ENCODE peak calls at places on chromosome 3, in six cellular contexts. One of them, this sample, is unnamed.

GRCh38 chr3:78406396-78406795 is 1361.4 kb downstream of the ROBO1 start:
- DNase-seq in iPS-NIHi11: no peak
- DNase-seq in NCI-H226: no peak
- DNase-seq in mesenchymal stem cell: no peak
- DNase-seq in HEK293T: no peak
- DNase-seq in neuronal stem cell: no peak
- DNase-seq in this sample: no peak

GRCh38 chr3:158672293-158673176 is at the start of gene LXN:
- DNase-seq in neuronal stem cell: peak
- DNase-seq in NCI-H226: peak
- DNase-seq in HEK293T: peak
- DNase-seq in mesenchymal stem cell: peak
- DNase-seq in iPS-NIHi11: peak
- DNase-seq in this sample: peak

GRCh38 chr3:195151866-195152526 is 119.0 kb downstream of the XXYLT1 start:
- DNase-seq in mesenchymal stem cell: peak
- DNase-seq in HEK293T: no peak
- DNase-seq in neuronal stem cell: no peak
- DNase-seq in NCI-H226: peak
- DNase-seq in iPS-NIHi11: no peak
- DNase-seq in this sample: no peak

GRCh38 chr3:151431940-151432339 is 28.9 kb downstream of the IGSF10 start:
- DNase-seq in neuronal stem cell: no peak
- DNase-seq in mesenchymal stem cell: peak
- DNase-seq in iPS-NIHi11: no peak
- DNase-seq in HEK293T: no peak
- DNase-seq in NCI-H226: peak
- DNase-seq in this sample: no peak

GRCh38 chr3:117735481-117736101 is 1026.0 kb downstream of the TUSC7 start:
- DNase-seq in mesenchymal stem cell: peak
- DNase-seq in HEK293T: no peak
- DNase-seq in neuronal stem cell: no peak
- DNase-seq in iPS-NIHi11: no peak
- DNase-seq in NCI-H226: no peak
- DNase-seq in this sample: no peak

GRCh38 chr3:131620977-131621376 is 118.2 kb upstream of the MRPL3 start:
- DNase-seq in neuronal stem cell: no peak
- DNase-seq in HEK293T: no peak
- DNase-seq in mesenchymal stem cell: no peak
- DNase-seq in iPS-NIHi11: no peak
- DNase-seq in NCI-H226: no peak
- DNase-seq in this sample: no peak

GRCh38 chr3:65020233-65020632 is 332.4 kb upstream of the ADAMTS9 start:
- DNase-seq in neuronal stem cell: no peak
- DNase-seq in NCI-H226: no peak
- DNase-seq in HEK293T: no peak
- DNase-seq in iPS-NIHi11: no peak
- DNase-seq in mesenchymal stem cell: no peak
- DNase-seq in this sample: no peak

GRCh38 chr3:102142379-102143058 is 292.3 kb upstream of the ZPLD1 start:
- DNase-seq in neuronal stem cell: no peak
- DNase-seq in HEK293T: no peak
- DNase-seq in mesenchymal stem cell: no peak
- DNase-seq in iPS-NIHi11: no peak
- DNase-seq in NCI-H226: no peak
- DNase-seq in this sample: no peak

GRCh38 chr3:13785351-13785750 is 94.5 kb downstream of the WNT7A start:
- DNase-seq in HEK293T: no peak
- DNase-seq in NCI-H226: no peak
- DNase-seq in mesenchymal stem cell: no peak
- DNase-seq in neuronal stem cell: peak
- DNase-seq in iPS-NIHi11: no peak
- DNase-seq in this sample: no peak

GRCh38 chr3:18656410-18656809 is 231.3 kb upstream of the SATB1 start:
- DNase-seq in mesenchymal stem cell: no peak
- DNase-seq in HEK293T: no peak
- DNase-seq in NCI-H226: no peak
- DNase-seq in iPS-NIHi11: no peak
- DNase-seq in neuronal stem cell: no peak
- DNase-seq in this sample: no peak

GRCh38 chr3:194389269-194389668 is 9.8 kb downstream of the GP5 start:
- DNase-seq in iPS-NIHi11: no peak
- DNase-seq in neuronal stem cell: no peak
- DNase-seq in NCI-H226: no peak
- DNase-seq in mesenchymal stem cell: no peak
- DNase-seq in HEK293T: no peak
- DNase-seq in this sample: no peak

GRCh38 chr3:87498358-87499080 is 222.1 kb upstream of the POU1F1 start:
- DNase-seq in HEK293T: no peak
- DNase-seq in neuronal stem cell: no peak
- DNase-seq in mesenchymal stem cell: no peak
- DNase-seq in NCI-H226: no peak
- DNase-seq in iPS-NIHi11: no peak
- DNase-seq in this sample: no peak

GRCh38 chr3:143596957-143597642 is 251.2 kb downstream of the SLC9A9 start:
- DNase-seq in neuronal stem cell: peak
- DNase-seq in NCI-H226: no peak
- DNase-seq in mesenchymal stem cell: no peak
- DNase-seq in iPS-NIHi11: no peak
- DNase-seq in HEK293T: no peak
- DNase-seq in this sample: no peak

GRCh38 chr3:16521580-16521941 is 8.1 kb upstream of the RFTN1 start:
- DNase-seq in HEK293T: no peak
- DNase-seq in mesenchymal stem cell: no peak
- DNase-seq in NCI-H226: no peak
- DNase-seq in neuronal stem cell: no peak
- DNase-seq in iPS-NIHi11: no peak
- DNase-seq in this sample: no peak

GRCh38 chr3:100615684-100616083 is 6.3 kb downstream of the ADGRG7 start:
- DNase-seq in mesenchymal stem cell: no peak
- DNase-seq in iPS-NIHi11: no peak
- DNase-seq in neuronal stem cell: no peak
- DNase-seq in HEK293T: no peak
- DNase-seq in NCI-H226: peak
- DNase-seq in this sample: no peak

GRCh38 chr3:40387001-40387894 is at the start of gene ENTPD3:
- DNase-seq in NCI-H226: no peak
- DNase-seq in HEK293T: no peak
- DNase-seq in neuronal stem cell: peak
- DNase-seq in iPS-NIHi11: peak
- DNase-seq in mesenchymal stem cell: peak
- DNase-seq in this sample: no peak

GRCh38 chr3:98734737-98735136 is 28.4 kb upstream of the ST3GAL6 start:
- DNase-seq in iPS-NIHi11: no peak
- DNase-seq in HEK293T: no peak
- DNase-seq in mesenchymal stem cell: peak
- DNase-seq in neuronal stem cell: no peak
- DNase-seq in NCI-H226: no peak
- DNase-seq in this sample: no peak

GRCh38 chr3:65729553-65729952 is 309.2 kb downstream of the MAGI1 start:
- DNase-seq in iPS-NIHi11: no peak
- DNase-seq in mesenchymal stem cell: peak
- DNase-seq in neuronal stem cell: no peak
- DNase-seq in HEK293T: no peak
- DNase-seq in NCI-H226: no peak
- DNase-seq in this sample: no peak

GRCh38 chr3:33439421-33440327 is 531 bp downstream of the UBP1 start:
- DNase-seq in mesenchymal stem cell: peak
- DNase-seq in HEK293T: peak
- DNase-seq in neuronal stem cell: peak
- DNase-seq in NCI-H226: peak
- DNase-seq in iPS-NIHi11: peak
- DNase-seq in this sample: peak

GRCh38 chr3:152452318-152452717 is 183.6 kb downstream of the MBNL1 start:
- DNase-seq in iPS-NIHi11: no peak
- DNase-seq in mesenchymal stem cell: no peak
- DNase-seq in neuronal stem cell: no peak
- DNase-seq in NCI-H226: no peak
- DNase-seq in HEK293T: no peak
- DNase-seq in this sample: no peak

GRCh38 chr3:176920806-176921205 is 276.5 kb downstream of the TBL1XR1 start:
- DNase-seq in neuronal stem cell: no peak
- DNase-seq in iPS-NIHi11: no peak
- DNase-seq in NCI-H226: no peak
- DNase-seq in mesenchymal stem cell: no peak
- DNase-seq in HEK293T: no peak
- DNase-seq in this sample: no peak

GRCh38 chr3:119702530-119703527 is at the start of gene CFAP91:
- DNase-seq in NCI-H226: peak
- DNase-seq in iPS-NIHi11: peak
- DNase-seq in neuronal stem cell: peak
- DNase-seq in HEK293T: no peak
- DNase-seq in mesenchymal stem cell: peak
- DNase-seq in this sample: peak

GRCh38 chr3:22157848-22158247 is 406.8 kb upstream of the ZNF385D start:
- DNase-seq in NCI-H226: no peak
- DNase-seq in mesenchymal stem cell: no peak
- DNase-seq in neuronal stem cell: no peak
- DNase-seq in HEK293T: no peak
- DNase-seq in iPS-NIHi11: no peak
- DNase-seq in this sample: no peak

GRCh38 chr3:188624384-188624783 is 470.4 kb downstream of the LPP start:
- DNase-seq in iPS-NIHi11: no peak
- DNase-seq in neuronal stem cell: no peak
- DNase-seq in mesenchymal stem cell: peak
- DNase-seq in HEK293T: no peak
- DNase-seq in NCI-H226: no peak
- DNase-seq in this sample: no peak

GRCh38 chr3:100875239-100875638 is 118.0 kb downstream of the ABI3BP start:
- DNase-seq in neuronal stem cell: no peak
- DNase-seq in NCI-H226: peak
- DNase-seq in mesenchymal stem cell: peak
- DNase-seq in iPS-NIHi11: no peak
- DNase-seq in HEK293T: no peak
- DNase-seq in this sample: no peak

GRCh38 chr3:14369675-14370669 is 32.4 kb upstream of the SLC6A6 start:
- DNase-seq in mesenchymal stem cell: no peak
- DNase-seq in NCI-H226: no peak
- DNase-seq in iPS-NIHi11: peak
- DNase-seq in neuronal stem cell: no peak
- DNase-seq in HEK293T: no peak
- DNase-seq in this sample: no peak

GRCh38 chr3:49804141-49805041 is 1.3 kb downstream of the INKA1 start:
- DNase-seq in HEK293T: no peak
- DNase-seq in neuronal stem cell: no peak
- DNase-seq in NCI-H226: no peak
- DNase-seq in mesenchymal stem cell: no peak
- DNase-seq in iPS-NIHi11: no peak
- DNase-seq in this sample: no peak

GRCh38 chr3:177294221-177294620 is 96.9 kb upstream of the TBL1XR1 start:
- DNase-seq in HEK293T: no peak
- DNase-seq in NCI-H226: no peak
- DNase-seq in neuronal stem cell: no peak
- DNase-seq in mesenchymal stem cell: no peak
- DNase-seq in iPS-NIHi11: peak
- DNase-seq in this sample: no peak

GRCh38 chr3:119769394-119770149 is 12.3 kb upstream of the NR1I2 start:
- DNase-seq in iPS-NIHi11: no peak
- DNase-seq in neuronal stem cell: no peak
- DNase-seq in mesenchymal stem cell: no peak
- DNase-seq in NCI-H226: peak
- DNase-seq in HEK293T: no peak
- DNase-seq in this sample: no peak

GRCh38 chr3:7536510-7536909 is 675.6 kb downstream of the GRM7 start:
- DNase-seq in HEK293T: no peak
- DNase-seq in neuronal stem cell: no peak
- DNase-seq in NCI-H226: no peak
- DNase-seq in mesenchymal stem cell: no peak
- DNase-seq in iPS-NIHi11: no peak
- DNase-seq in this sample: no peak

GRCh38 chr3:196159952-196160804 is 51.0 kb downstream of the ZDHHC19 start:
- DNase-seq in mesenchymal stem cell: peak
- DNase-seq in HEK293T: no peak
- DNase-seq in NCI-H226: peak
- DNase-seq in iPS-NIHi11: peak
- DNase-seq in neuronal stem cell: no peak
- DNase-seq in this sample: peak

GRCh38 chr3:124780767-124781485 is 50.7 kb downstream of the UMPS start:
- DNase-seq in NCI-H226: peak
- DNase-seq in neuronal stem cell: no peak
- DNase-seq in HEK293T: no peak
- DNase-seq in mesenchymal stem cell: peak
- DNase-seq in iPS-NIHi11: peak
- DNase-seq in this sample: no peak

GRCh38 chr3:4582634-4583033 is 89.5 kb downstream of the ITPR1 start:
- DNase-seq in NCI-H226: no peak
- DNase-seq in HEK293T: no peak
- DNase-seq in iPS-NIHi11: no peak
- DNase-seq in neuronal stem cell: no peak
- DNase-seq in mesenchymal stem cell: peak
- DNase-seq in this sample: no peak

GRCh38 chr3:29763115-29763514 is 482.2 kb downstream of the RBMS3 start:
- DNase-seq in iPS-NIHi11: no peak
- DNase-seq in neuronal stem cell: no peak
- DNase-seq in NCI-H226: no peak
- DNase-seq in HEK293T: no peak
- DNase-seq in mesenchymal stem cell: no peak
- DNase-seq in this sample: no peak

GRCh38 chr3:51686512-51687215 is 15.6 kb downstream of the TEX264 start:
- DNase-seq in neuronal stem cell: no peak
- DNase-seq in HEK293T: no peak
- DNase-seq in mesenchymal stem cell: peak
- DNase-seq in iPS-NIHi11: no peak
- DNase-seq in NCI-H226: peak
- DNase-seq in this sample: peak

GRCh38 chr3:20073683-20074082 is 33.4 kb downstream of the KAT2B start:
- DNase-seq in NCI-H226: no peak
- DNase-seq in iPS-NIHi11: no peak
- DNase-seq in neuronal stem cell: no peak
- DNase-seq in HEK293T: no peak
- DNase-seq in mesenchymal stem cell: peak
- DNase-seq in this sample: no peak

GRCh38 chr3:158789592-158789991 is 12.3 kb upstream of the MFSD1 start:
- DNase-seq in NCI-H226: peak
- DNase-seq in HEK293T: no peak
- DNase-seq in neuronal stem cell: no peak
- DNase-seq in iPS-NIHi11: no peak
- DNase-seq in mesenchymal stem cell: peak
- DNase-seq in this sample: no peak

GRCh38 chr3:58833501-58833900 is 166.9 kb upstream of the FAM3D start:
- DNase-seq in mesenchymal stem cell: no peak
- DNase-seq in neuronal stem cell: no peak
- DNase-seq in HEK293T: no peak
- DNase-seq in iPS-NIHi11: no peak
- DNase-seq in NCI-H226: no peak
- DNase-seq in this sample: no peak

GRCh38 chr3:120469440-120470415 is 18.9 kb upstream of the FSTL1 start:
- DNase-seq in mesenchymal stem cell: peak
- DNase-seq in HEK293T: no peak
- DNase-seq in iPS-NIHi11: peak
- DNase-seq in NCI-H226: peak
- DNase-seq in neuronal stem cell: no peak
- DNase-seq in this sample: no peak

This sample was measured in GM19239.